ENCODE peak calls at places on chromosome 20, in seven cellular contexts. M is endothelial cell of umbilical vein, Y is GM12878, J is HCT116, R is K562, D is H1, X is HepG2. C is an unnamed sample. For H4K20me1, the result is how much of the 10 kb centered on the place peaks cover.

GRCh38 chr20:25031241-25031640 is 26.7 kb downstream of the ACSS1 start:
- DNase-seq in M (no peak), Y (no peak), J (no peak), R (no peak), D (no peak), X (no peak), C (no peak)

GRCh38 chr20:44702776-44703175 is 12.4 kb upstream of the CCN5 start:
- DNase-seq in M (peak), Y (no peak), J (no peak), R (no peak), D (no peak), X (no peak), C (no peak)

GRCh38 chr20:11132819-11133341 is 459.1 kb upstream of the JAG1 start:
- DNase-seq in M (no peak), Y (no peak), J (no peak), R (no peak), D (no peak), X (no peak), C (no peak)

GRCh38 chr20:59258103-59258705 is 42.2 kb upstream of the EDN3 start:
- DNase-seq in M (no peak), Y (no peak), J (no peak), R (no peak), D (no peak), X (no peak), C (no peak)

GRCh38 chr20:11917663-11918062 is at the start of gene BTBD3:
- DNase-seq in M (peak), Y (no peak), J (no peak), R (no peak), D (no peak), X (no peak), C (no peak)

GRCh38 chr20:49889245-49889942 is 25.9 kb downstream of the SPATA2 start:
- DNase-seq in M (no peak), Y (no peak), J (no peak), R (no peak), D (no peak), X (no peak), C (no peak)

GRCh38 chr20:40945754-40946451 is 82.7 kb upstream of the TOP1 start:
- DNase-seq in M (peak), Y (no peak), J (peak), R (no peak), D (peak), X (peak), C (peak)

GRCh38 chr20:5705827-5706226 is 44.4 kb upstream of the SHLD1 start:
- DNase-seq in M (no peak), Y (no peak), J (no peak), R (no peak), D (no peak), X (no peak), C (no peak)

GRCh38 chr20:18272451-18272850 is 15.9 kb upstream of the ZNF133 start:
- DNase-seq in M (no peak), Y (no peak), J (no peak), R (peak), D (no peak), X (peak), C (peak)

GRCh38 chr20:37343212-37343993 is 2.5 kb upstream of the SRC start:
- DNase-seq in M (no peak), Y (no peak), J (no peak), R (no peak), D (no peak), X (peak), C (no peak)

GRCh38 chr20:62811720-62812119 is 5.1 kb upstream of the COL9A3 start:
- DNase-seq in M (no peak), Y (no peak), J (no peak), R (no peak), D (no peak), X (no peak), C (no peak)
- H4K20me1 ChIP-seq in M (under half), Y (under half), J (under half), R (under half), D (under half), X (under half), C (under half)

DNA sequence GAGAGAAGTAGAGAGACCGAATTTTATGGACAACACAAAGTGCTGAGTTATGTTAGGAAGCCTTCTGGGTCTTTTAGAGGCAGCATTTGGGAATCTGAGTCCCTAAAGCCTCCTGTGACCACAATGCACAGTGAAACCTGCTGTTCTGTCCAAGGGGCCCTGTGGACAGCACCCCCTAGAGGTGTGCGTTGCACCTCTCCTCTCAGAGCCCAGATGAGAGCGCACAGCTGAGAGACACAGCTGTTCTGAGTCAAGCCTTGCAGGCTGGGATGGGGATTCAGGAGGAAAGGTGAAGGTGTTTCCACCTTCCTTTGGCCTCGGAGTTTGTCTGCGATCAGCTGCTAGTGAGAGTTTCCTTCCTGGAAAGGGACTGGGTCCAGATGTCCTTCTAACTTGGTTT is 13.0 kb downstream of the PCK1 start:
- DNase-seq in M (no peak), Y (no peak), J (no peak), R (peak), D (no peak), X (no peak), C (peak)
- TF ChIP-seq POLR2AphosphoS5 in M (no peak), Y (no peak), J (no peak), R (no peak), D (no peak), X (no peak), C (no peak)

DNA sequence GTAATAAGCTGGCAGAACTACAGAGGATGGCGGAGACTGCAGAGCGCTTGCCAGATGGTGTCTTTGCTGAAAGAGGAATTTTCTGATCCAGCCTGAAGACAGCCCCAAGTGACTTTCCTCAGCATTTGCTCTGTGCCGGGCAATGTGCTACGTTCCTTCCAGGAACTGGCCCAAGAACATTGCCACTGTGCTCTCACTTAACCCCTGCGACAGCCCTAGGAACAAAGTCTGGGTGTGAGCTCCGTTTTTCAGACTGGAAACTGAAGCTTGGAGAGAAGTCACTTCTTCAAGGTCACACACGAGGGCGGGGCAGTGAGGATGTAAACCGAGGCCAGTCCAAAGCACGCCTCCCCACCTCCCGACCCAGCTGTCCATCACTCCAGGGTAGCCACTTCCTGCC is 22.2 kb upstream of the BMP7 start:
- DNase-seq in M (no peak), Y (no peak), J (no peak), R (no peak), D (no peak), X (no peak), C (peak)
- TF ChIP-seq EZH2 in M (no peak), Y (no peak), J (no peak), R (no peak), D (no peak), X (no peak), C (no peak)

GRCh38 chr20:57055345-57055744 is 211.1 kb downstream of the BMP7 start:
- DNase-seq in M (no peak), Y (no peak), J (no peak), R (no peak), D (no peak), X (no peak), C (no peak)

GRCh38 chr20:57051096-57051495 is 215.3 kb downstream of the BMP7 start:
- DNase-seq in M (no peak), Y (no peak), J (no peak), R (no peak), D (no peak), X (peak), C (no peak)

GRCh38 chr20:57053067-57053466 is 213.4 kb downstream of the BMP7 start:
- DNase-seq in M (no peak), Y (no peak), J (no peak), R (no peak), D (no peak), X (no peak), C (no peak)

GRCh38 chr20:57056651-57057050 is 209.8 kb downstream of the BMP7 start:
- DNase-seq in M (no peak), Y (no peak), J (no peak), R (no peak), D (no peak), X (no peak), C (no peak)

DNA sequence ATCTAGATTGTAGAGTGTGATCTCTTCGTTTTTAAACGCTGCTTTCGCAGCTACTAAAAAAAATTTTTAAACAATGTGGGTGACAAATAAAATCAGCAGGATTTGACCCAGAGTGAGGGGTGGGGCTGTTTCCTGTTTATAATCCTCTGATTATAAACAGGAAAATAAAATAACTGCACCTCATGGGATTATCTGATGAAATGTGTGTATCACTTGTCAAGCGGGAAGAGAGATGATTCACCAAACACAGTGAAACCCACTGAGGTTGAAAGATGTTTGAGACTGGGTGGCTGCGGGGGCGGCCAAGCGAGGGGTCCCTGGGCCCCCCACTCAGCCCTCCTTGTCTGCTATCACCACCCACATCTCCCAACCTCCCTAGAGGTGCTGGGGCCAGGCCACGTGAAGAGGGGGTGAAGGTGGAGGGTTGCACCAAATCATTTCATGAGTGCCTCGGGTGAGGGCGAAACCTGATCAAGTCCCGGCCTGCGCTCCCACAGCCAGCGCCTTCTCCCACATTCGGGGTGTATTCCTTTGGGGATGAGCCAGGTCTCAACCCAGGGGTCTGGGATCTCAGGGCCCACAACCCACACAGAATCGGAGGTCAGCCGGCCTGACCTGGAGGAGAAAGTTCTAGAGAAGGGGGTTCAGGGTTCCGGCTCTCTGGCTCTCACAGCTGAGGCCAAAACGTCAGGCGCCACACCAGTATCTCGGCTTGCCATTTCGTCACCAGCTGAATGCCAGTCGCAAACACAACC is 212.5 kb downstream of the BMP7 start:
- DNase-seq in M (no peak), Y (no peak), J (no peak), R (no peak), D (no peak), X (no peak), C (no peak)
- H4K20me1 ChIP-seq in M (under half), Y (under half), J (under half), R (under half), D (under half), X (under half), C (under half)